ENCODE peak calls at places on chromosomes 3 and 15, in six cellular contexts. C, S, V, R, A and G are unnamed samples.

GRCh38 chr3:122392868-122393844 is 9.2 kb downstream of the FAM162A start:
- DNase-seq in A (no peak), S (no peak), R (no peak), V (no peak), C (peak; percentile 43), G (no peak)

GRCh38 chr3:41095702-41096101 is 103.6 kb upstream of the CTNNB1 start:
- DNase-seq in R (no peak), S (no peak), A (no peak), C (no peak), V (no peak), G (no peak)

GRCh38 chr3:37712918-37713819 is 148.5 kb upstream of the CTDSPL start:
- DNase-seq in S (no peak), V (no peak), C (no peak), A (no peak), R (peak; percentile 40), G (no peak)

GRCh38 chr15:59218710-59219109 is 12.1 kb downstream of the LDHAL6B start:
- DNase-seq in V (no peak), R (no peak), C (no peak), A (no peak), S (no peak), G (no peak)

GRCh38 chr15:95636107-95636506 is 694.4 kb upstream of the NR2F2 start:
- DNase-seq in R (no peak), C (no peak), V (no peak), A (no peak), S (no peak), G (no peak)

GRCh38 chr3:59064276-59064675 is 14.5 kb upstream of the CFAP20DC start:
- DNase-seq in R (no peak), S (no peak), V (no peak), A (no peak), C (no peak), G (no peak)

GRCh38 chr3:46097691-46098241 is 70.5 kb upstream of the XCR1 start:
- DNase-seq in V (no peak), C (no peak), A (peak; percentile 78), R (peak; percentile 50), S (no peak), G (no peak)

GRCh38 chr3:101195951-101196713 is 124.2 kb downstream of the IMPG2 start:
- DNase-seq in V (no peak), S (no peak), C (peak; percentile 28), R (no peak), A (no peak), G (no peak)

GRCh38 chr3:5212625-5213573 is 25.4 kb downstream of the EDEM1 start:
- DNase-seq in V (no peak), S (no peak), R (no peak), A (no peak), C (no peak), G (no peak)

GRCh38 chr3:20047341-20047779 is 7.1 kb downstream of the KAT2B start:
- DNase-seq in A (no peak), C (no peak), S (no peak), R (no peak), V (no peak), G (no peak)

GRCh38 chr15:22892333-22892732 is 53.9 kb downstream of the NIPA2 start:
- DNase-seq in V (no peak), A (no peak), R (no peak), S (no peak), C (no peak), G (no peak)

GRCh38 chr15:60916674-60917468 is 312.2 kb downstream of the RORA start:
- DNase-seq in V (peak; percentile 54), R (peak; percentile 87), S (peak; percentile 85), C (peak; percentile 35), A (peak; percentile 94), G (peak; percentile 76)

GRCh38 chr15:48177875-48178611 is at the start of gene MYEF2:
- DNase-seq in R (peak; percentile 32), S (peak; percentile 64), V (peak; percentile 20), C (peak; percentile 44), A (peak; percentile 83), G (peak; percentile 88)

GRCh38 chr3:183249006-183249718 is 3.9 kb upstream of the B3GNT5 start:
- DNase-seq in S (no peak), R (no peak), C (no peak), A (peak; percentile 28), V (no peak), G (no peak)

GRCh38 chr3:30578479-30578878 is 27.9 kb upstream of the TGFBR2 start:
- DNase-seq in S (peak; percentile 72), R (peak; percentile 71), V (peak; percentile 66), C (no peak), A (peak; percentile 77), G (no peak)

GRCh38 chr15:40314723-40315276 is 7.1 kb upstream of the PLCB2 start:
- DNase-seq in S (no peak), V (no peak), C (no peak), R (no peak), A (no peak), G (no peak)

GRCh38 chr15:57079907-57080750 is 161.7 kb downstream of the TCF12 start:
- DNase-seq in A (no peak), R (no peak), V (no peak), C (no peak), S (no peak), G (no peak)

GRCh38 chr3:16064660-16065414 is 109.6 kb upstream of the GALNT15 start:
- DNase-seq in S (peak; percentile 57), A (peak; percentile 92), C (no peak), V (peak; percentile 82), R (peak; percentile 80), G (no peak)

GRCh38 chr3:45218578-45219390 is 7.3 kb downstream of the TMEM158 start:
- DNase-seq in S (no peak), R (peak; percentile 43), A (no peak), C (no peak), V (peak; percentile 13), G (no peak)

GRCh38 chr3:53812434-53812833 is 33.8 kb downstream of the CHDH start:
- DNase-seq in R (no peak), S (no peak), A (peak; percentile 25), C (no peak), V (no peak), G (no peak)

GRCh38 chr3:40237892-40238571 is 71.5 kb upstream of the EIF1B start:
- DNase-seq in R (no peak), S (no peak), A (no peak), V (no peak), C (peak; percentile 8), G (no peak)

DNA sequence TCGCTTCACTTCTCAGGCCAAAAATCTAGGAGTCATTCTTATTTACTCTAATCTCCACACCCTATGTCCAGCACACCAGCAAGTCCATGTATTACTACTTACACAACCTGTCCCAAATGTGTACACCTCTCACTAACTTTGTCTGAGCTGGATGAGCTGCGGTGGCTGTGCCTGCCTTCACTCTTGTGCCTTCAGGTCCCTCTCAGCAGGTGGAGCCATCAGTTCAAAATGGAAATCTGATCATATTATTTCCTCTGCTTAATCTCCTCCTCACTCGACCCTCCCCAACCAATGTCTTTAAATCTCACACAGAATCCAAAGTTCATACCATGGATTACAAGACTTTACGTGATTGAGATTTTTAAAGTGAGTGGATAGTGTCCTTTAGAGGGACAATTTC is 82.8 kb downstream of the SSR3 start:
- DNase-seq in C (no peak), V (no peak), A (no peak), R (no peak), S (no peak), G (no peak)
- TF ChIP-seq CTCF in C (no peak), V (no peak), A (no peak), R (no peak), S (no peak), G (no peak)

GRCh38 chr3:49655731-49656285 is 18.3 kb upstream of the APEH start:
- DNase-seq in V (no peak), C (no peak), A (no peak), R (no peak), S (no peak), G (no peak)

GRCh38 chr3:49654955-49655556 is 19.1 kb upstream of the APEH start:
- DNase-seq in R (no peak), V (no peak), C (no peak), A (no peak), S (no peak), G (no peak)

GRCh38 chr3:49657208-49657915 is 16.8 kb upstream of the APEH start:
- DNase-seq in C (no peak), S (no peak), V (no peak), R (no peak), A (no peak), G (no peak)

GRCh38 chr3:49654176-49654825 is 19.9 kb upstream of the APEH start:
- DNase-seq in S (no peak), A (no peak), R (no peak), C (no peak), V (no peak), G (no peak)

GRCh38 chr3:49656541-49657112 is 17.5 kb upstream of the APEH start:
- DNase-seq in C (no peak), R (no peak), S (no peak), V (no peak), A (no peak), G (no peak)
- TF ChIP-seq CTCF in C (no peak), R (no peak), S (no peak), V (peak; percentile 17), A (no peak), G (no peak)

GRCh38 chr15:69412701-69413100 is 1.4 kb upstream of the KIF23 start:
- DNase-seq in R (no peak), A (no peak), V (no peak), S (no peak), C (no peak), G (no peak)

GRCh38 chr15:69407719-69408400 is 6.3 kb upstream of the KIF23 start:
- DNase-seq in A (no peak), C (no peak), R (no peak), S (no peak), V (no peak), G (no peak)

GRCh38 chr15:69408841-69409240 is 5.3 kb upstream of the KIF23 start:
- DNase-seq in C (no peak), A (no peak), S (no peak), R (no peak), V (no peak), G (no peak)

GRCh38 chr15:69412274-69412673 is 1.9 kb upstream of the KIF23 start:
- DNase-seq in C (no peak), A (no peak), R (no peak), S (no peak), V (no peak), G (no peak)

GRCh38 chr15:69410290-69410874 is 3.8 kb upstream of the KIF23 start:
- DNase-seq in V (no peak), R (no peak), S (no peak), A (no peak), C (peak; percentile 84), G (no peak)
- TF ChIP-seq CTCF in V (peak; percentile 35), R (no peak), S (no peak), A (no peak), C (peak; percentile 56), G (peak; percentile 32)

GRCh38 chr3:171790898-171791694 is 19.2 kb downstream of the PLD1 start:
- DNase-seq in C (no peak), S (no peak), A (no peak), V (no peak), R (no peak), G (no peak)

GRCh38 chr3:171790574-171790897 is 19.7 kb downstream of the PLD1 start:
- DNase-seq in R (no peak), C (no peak), V (no peak), A (no peak), S (no peak), G (no peak)

GRCh38 chr3:171786997-171787396 is 23.3 kb downstream of the PLD1 start:
- DNase-seq in V (no peak), A (no peak), C (no peak), S (no peak), R (no peak), G (no peak)

GRCh38 chr3:171789759-171790505 is 20.4 kb downstream of the PLD1 start:
- DNase-seq in V (no peak), R (no peak), C (no peak), S (no peak), A (no peak), G (no peak)

GRCh38 chr3:171788546-171789351 is 21.5 kb downstream of the PLD1 start:
- DNase-seq in A (no peak), C (no peak), S (no peak), R (no peak), V (no peak), G (no peak)
- TF ChIP-seq CTCF in A (no peak), C (no peak), S (no peak), R (no peak), V (no peak), G (no peak)